ENCODE peak calls at places on chromosomes 1 and 21, in seven cellular contexts. W is H4, T is HEK293T, K is cardiac fibroblast, M is transverse colon, F is amygdala, V is T-helper 2 cell. G is an unnamed sample.

GRCh38 chr1:236063919-236064673 is 794 bp downstream of the NID1 start:
- DNase-seq in W (peak; percentile 33), T (peak; percentile 62), K (peak; percentile 88), M (peak; percentile 50), F (peak; percentile 50), V (no peak), G (no peak)

GRCh38 chr1:93051961-93052360 is 27.1 kb upstream of the MTF2 start:
- DNase-seq in W (no peak), T (no peak), K (no peak), M (no peak), F (no peak), V (no peak), G (no peak)

GRCh38 chr1:119000371-119001180 is 12.4 kb upstream of the TBX15 start:
- DNase-seq in W (no peak), T (no peak), K (no peak), M (no peak), F (no peak), V (no peak), G (no peak)

GRCh38 chr1:201731592-201731991 is 97.4 kb upstream of the IPO9 start:
- DNase-seq in W (no peak), T (no peak), K (peak; percentile 72), M (no peak), F (no peak), V (no peak), G (no peak)

GRCh38 chr1:230754831-230755230 is 7.6 kb downstream of the CAPN9 start:
- DNase-seq in W (peak; percentile 54), T (no peak), K (peak; percentile 42), M (no peak), F (no peak), V (no peak), G (no peak)

GRCh38 chr1:153232553-153232952 is 15.2 kb downstream of the PRR9 start:
- DNase-seq in W (no peak), T (no peak), K (no peak), M (no peak), F (no peak), V (no peak), G (no peak)

GRCh38 chr1:77514871-77515776 is 167.3 kb downstream of the ZZZ3 start:
- DNase-seq in W (peak; percentile 58), T (no peak), K (peak; percentile 83), M (no peak), F (no peak), V (no peak), G (no peak)

GRCh38 chr1:208192989-208193388 is 51.2 kb downstream of the PLXNA2 start:
- DNase-seq in W (no peak), T (no peak), K (peak; percentile 87), M (no peak), F (no peak), V (no peak), G (no peak)

GRCh38 chr1:5119496-5120234 is 465.3 kb downstream of the AJAP1 start:
- DNase-seq in W (no peak), T (peak; percentile 21), K (no peak), M (no peak), F (no peak), V (no peak), G (no peak)

GRCh38 chr1:199878818-199879217 is 148.7 kb upstream of the NR5A2 start:
- DNase-seq in W (no peak), T (no peak), K (no peak), M (no peak), F (no peak), V (no peak), G (no peak)

GRCh38 chr1:195238313-195238712 is 1369.9 kb downstream of the KCNT2 start:
- DNase-seq in W (no peak), T (no peak), K (no peak), M (no peak), F (no peak), V (no peak), G (no peak)

GRCh38 chr1:70196333-70196732 is 9.0 kb downstream of the LRRC40 start:
- DNase-seq in W (no peak), T (no peak), K (no peak), M (no peak), F (no peak), V (no peak), G (no peak)

GRCh38 chr21:43312751-43313169 is 114.2 kb downstream of the SIK1 start:
- DNase-seq in W (no peak), T (no peak), K (no peak), M (peak; percentile 84), F (no peak), V (no peak), G (no peak)

GRCh38 chr1:27973771-27974452 is 14.1 kb downstream of the XKR8 start:
- DNase-seq in W (no peak), T (no peak), K (no peak), M (no peak), F (no peak), V (no peak), G (no peak)

GRCh38 chr1:62391369-62391971 is 45.4 kb upstream of the USP1 start:
- DNase-seq in W (no peak), T (peak; percentile 79), K (no peak), M (peak; percentile 18), F (no peak), V (no peak), G (no peak)

GRCh38 chr1:39326836-39327235 is 122.3 kb downstream of the MACF1 start:
- DNase-seq in W (no peak), T (no peak), K (no peak), M (no peak), F (no peak), V (no peak), G (no peak)

GRCh38 chr1:83839566-83840173 is 159.3 kb downstream of the TTLL7 start:
- DNase-seq in W (no peak), T (no peak), K (peak; percentile 29), M (no peak), F (no peak), V (no peak), G (no peak)

GRCh38 chr1:185291647-185292046 is 25.4 kb downstream of the IVNS1ABP start:
- DNase-seq in W (no peak), T (no peak), K (no peak), M (no peak), F (no peak), V (no peak), G (no peak)

GRCh38 chr21:45547211-45547900 is 5.1 kb upstream of the SLC19A1 start:
- DNase-seq in W (no peak), T (no peak), K (no peak), M (no peak), F (no peak), V (no peak), G (no peak)